ENCODE peak calls at places on chromosome 1, in eight cellular contexts. L is AML-193; C is SK-N-DZ; B is HFFc6; G is T-helper 9 cell; J is retina; I is cardiac muscle cell; D is stimulated activated naive B cell treated with anti-CD40 and anti-IgM and Interleukin-4, amounts not matched to agents 10 μg/mL and 1 μg/mL and 100 μg/mL, for 72 hours. O is an unnamed sample.

GRCh38 chr1:995665-996633 is 3.9 kb downstream of the HES4 start:
- DNase-seq in I (no peak), D (no peak), C (no peak), J (no peak), B (no peak), L (no peak), G (no peak), O (no peak)

GRCh38 chr1:224177356-224177999 is 5.6 kb upstream of the DEGS1 start:
- DNase-seq in I (no peak), D (no peak), G (no peak), L (no peak), J (no peak), B (no peak), C (no peak), O (no peak)

GRCh38 chr1:27624467-27625233 is 10.3 kb downstream of the FGR start:
- DNase-seq in B (no peak), L (no peak), G (no peak), I (no peak), J (no peak), C (no peak), D (no peak), O (no peak)

GRCh38 chr1:1352784-1353388 is 3.7 kb upstream of the DVL1 start:
- DNase-seq in J (no peak), G (no peak), L (no peak), B (no peak), C (no peak), D (no peak), I (no peak), O (no peak)

GRCh38 chr1:116947090-116947489 is 37.4 kb downstream of the PTGFRN start:
- DNase-seq in C (peak), G (no peak), J (no peak), B (no peak), I (no peak), D (no peak), L (no peak), O (no peak)

GRCh38 chr1:16981269-16981849 is 939 bp upstream of the MFAP2 start:
- DNase-seq in G (no peak), I (no peak), D (no peak), J (no peak), C (no peak), B (peak), L (no peak), O (peak)

GRCh38 chr1:159430985-159431384 is 1.0 kb upstream of the OR10J4 start:
- DNase-seq in J (no peak), B (no peak), G (no peak), C (no peak), D (no peak), I (no peak), L (no peak), O (no peak)

GRCh38 chr1:40855513-40855912 is 6.7 kb downstream of the CITED4 start:
- DNase-seq in G (no peak), B (no peak), L (no peak), C (peak), J (no peak), I (no peak), D (no peak), O (no peak)

GRCh38 chr1:201511925-201512539 is 5.1 kb upstream of the CSRP1 start:
- DNase-seq in L (peak), I (peak), C (peak), B (no peak), J (no peak), D (no peak), G (no peak), O (no peak)

GRCh38 chr1:151472852-151473731 is 13.8 kb upstream of the POGZ start:
- DNase-seq in G (no peak), L (no peak), J (peak), C (peak), D (peak), B (no peak), I (peak), O (peak)

GRCh38 chr1:70358921-70359564 is 4.5 kb upstream of the ANKRD13C start:
- DNase-seq in B (peak), I (no peak), D (no peak), J (no peak), L (no peak), G (no peak), C (no peak), O (no peak)

GRCh38 chr1:107534632-107535031 is 393.8 kb downstream of the NTNG1 start:
- DNase-seq in G (no peak), I (no peak), L (no peak), J (no peak), C (no peak), B (no peak), D (no peak), O (no peak)

GRCh38 chr1:35044406-35044805 is 12.7 kb upstream of the ZMYM6 start:
- DNase-seq in B (no peak), G (no peak), D (no peak), J (no peak), L (no peak), I (no peak), C (no peak), O (no peak)

GRCh38 chr1:33826311-33826710 is 37.6 kb upstream of the HMGB4 start:
- DNase-seq in L (no peak), I (no peak), D (no peak), J (no peak), B (no peak), C (no peak), G (no peak), O (no peak)

GRCh38 chr1:211247921-211248320 is 11.2 kb upstream of the RCOR3 start:
- DNase-seq in D (no peak), J (peak), B (no peak), L (no peak), I (peak), G (no peak), C (no peak), O (no peak)

GRCh38 chr1:226649780-226650179 is 89.3 kb downstream of the ITPKB start:
- DNase-seq in L (peak), J (peak), B (peak), G (no peak), D (no peak), I (peak), C (no peak), O (peak)

O was measured in foreskin fibroblast.